ENCODE peak calls at places on chromosomes 1 and 21, in eight cellular contexts. One of them, this sample, is unnamed.
A peak's percentile ranks its signal among the peaks of the same experiment; 100 is the strongest.

GRCh38 chr1:66285618-66286270 is 248.2 kb upstream of the SGIP1 start:
- DNase-seq in pancreas: no peak
- DNase-seq in GM12892: no peak
- DNase-seq in fibroblast of mammary gland: no peak
- DNase-seq in mucosa of descending colon: no peak
- DNase-seq in naive thymus-derived CD4-positive, alpha-beta T cell: no peak
- DNase-seq in AG10803: no peak
- DNase-seq in left lung: no peak
- DNase-seq in this sample: no peak

GRCh38 chr1:225844236-225845061 is 34.5 kb downstream of the EPHX1 start:
- DNase-seq in pancreas: no peak
- DNase-seq in GM12892: no peak
- DNase-seq in fibroblast of mammary gland: no peak
- DNase-seq in mucosa of descending colon: no peak
- DNase-seq in naive thymus-derived CD4-positive, alpha-beta T cell: no peak
- DNase-seq in AG10803: no peak
- DNase-seq in left lung: no peak
- DNase-seq in this sample: no peak

GRCh38 chr1:11194407-11195176 is 5.4 kb downstream of the ANGPTL7 start:
- DNase-seq in pancreas: no peak
- DNase-seq in GM12892: no peak
- DNase-seq in fibroblast of mammary gland: no peak
- DNase-seq in mucosa of descending colon: no peak
- DNase-seq in naive thymus-derived CD4-positive, alpha-beta T cell: no peak
- DNase-seq in AG10803: no peak
- DNase-seq in left lung: no peak
- DNase-seq in this sample: no peak

GRCh38 chr1:200180821-200181220 is 153.3 kb downstream of the NR5A2 start:
- DNase-seq in pancreas: peak; percentile 48
- DNase-seq in GM12892: no peak
- DNase-seq in fibroblast of mammary gland: peak; percentile 90
- DNase-seq in mucosa of descending colon: peak; percentile 9
- DNase-seq in naive thymus-derived CD4-positive, alpha-beta T cell: no peak
- DNase-seq in AG10803: peak; percentile 63
- DNase-seq in left lung: no peak
- DNase-seq in this sample: peak; percentile 64

GRCh38 chr1:26602378-26602959 is 72.9 kb downstream of the RPS6KA1 start:
- DNase-seq in pancreas: peak; percentile 34
- DNase-seq in GM12892: no peak
- DNase-seq in fibroblast of mammary gland: peak; percentile 71
- DNase-seq in mucosa of descending colon: peak; percentile 84
- DNase-seq in naive thymus-derived CD4-positive, alpha-beta T cell: no peak
- DNase-seq in AG10803: peak; percentile 61
- DNase-seq in left lung: no peak
- DNase-seq in this sample: peak; percentile 63

GRCh38 chr1:10521537-10522157 is 46.9 kb downstream of the PEX14 start:
- DNase-seq in pancreas: no peak
- DNase-seq in GM12892: no peak
- DNase-seq in fibroblast of mammary gland: no peak
- DNase-seq in mucosa of descending colon: no peak
- DNase-seq in naive thymus-derived CD4-positive, alpha-beta T cell: no peak
- DNase-seq in AG10803: no peak
- DNase-seq in left lung: no peak
- DNase-seq in this sample: no peak

GRCh38 chr1:231376875-231377549 is 38.9 kb downstream of the SPRTN start:
- DNase-seq in pancreas: no peak
- DNase-seq in GM12892: no peak
- DNase-seq in fibroblast of mammary gland: no peak
- DNase-seq in mucosa of descending colon: no peak
- DNase-seq in naive thymus-derived CD4-positive, alpha-beta T cell: peak; percentile 29
- DNase-seq in AG10803: no peak
- DNase-seq in left lung: no peak
- DNase-seq in this sample: no peak

GRCh38 chr1:218499021-218499691 is 154.0 kb downstream of the TGFB2 start:
- DNase-seq in pancreas: no peak
- DNase-seq in GM12892: no peak
- DNase-seq in fibroblast of mammary gland: peak; percentile 73
- DNase-seq in mucosa of descending colon: no peak
- DNase-seq in naive thymus-derived CD4-positive, alpha-beta T cell: no peak
- DNase-seq in AG10803: peak; percentile 95
- DNase-seq in left lung: no peak
- DNase-seq in this sample: no peak

GRCh38 chr1:43271186-43272118 is 1.7 kb downstream of the TMEM125 start:
- DNase-seq in pancreas: peak; percentile 22
- DNase-seq in GM12892: no peak
- DNase-seq in fibroblast of mammary gland: peak; percentile 8
- DNase-seq in mucosa of descending colon: peak; percentile 18
- DNase-seq in naive thymus-derived CD4-positive, alpha-beta T cell: no peak
- DNase-seq in AG10803: no peak
- DNase-seq in left lung: no peak
- DNase-seq in this sample: no peak

GRCh38 chr1:230130172-230130944 is 63.3 kb downstream of the GALNT2 start:
- DNase-seq in pancreas: no peak
- DNase-seq in GM12892: no peak
- DNase-seq in fibroblast of mammary gland: no peak
- DNase-seq in mucosa of descending colon: no peak
- DNase-seq in naive thymus-derived CD4-positive, alpha-beta T cell: no peak
- DNase-seq in AG10803: no peak
- DNase-seq in left lung: no peak
- DNase-seq in this sample: no peak

GRCh38 chr1:66315675-66316074 is 218.3 kb upstream of the SGIP1 start:
- DNase-seq in pancreas: no peak
- DNase-seq in GM12892: no peak
- DNase-seq in fibroblast of mammary gland: peak; percentile 9
- DNase-seq in mucosa of descending colon: no peak
- DNase-seq in naive thymus-derived CD4-positive, alpha-beta T cell: no peak
- DNase-seq in AG10803: no peak
- DNase-seq in left lung: no peak
- DNase-seq in this sample: no peak

GRCh38 chr1:96843196-96843595 is 121.6 kb downstream of the PTBP2 start:
- DNase-seq in pancreas: no peak
- DNase-seq in GM12892: no peak
- DNase-seq in fibroblast of mammary gland: peak; percentile 61
- DNase-seq in mucosa of descending colon: no peak
- DNase-seq in naive thymus-derived CD4-positive, alpha-beta T cell: no peak
- DNase-seq in AG10803: peak; percentile 88
- DNase-seq in left lung: no peak
- DNase-seq in this sample: no peak

GRCh38 chr1:85465099-85465790 is at the start of gene DDAH1:
- DNase-seq in pancreas: peak; percentile 85
- DNase-seq in GM12892: peak; percentile 34
- DNase-seq in fibroblast of mammary gland: peak; percentile 50
- DNase-seq in mucosa of descending colon: peak; percentile 81
- DNase-seq in naive thymus-derived CD4-positive, alpha-beta T cell: peak; percentile 21
- DNase-seq in AG10803: peak; percentile 65
- DNase-seq in left lung: peak; percentile 77
- DNase-seq in this sample: peak; percentile 60

GRCh38 chr21:39799178-39799577 is 54.2 kb downstream of the IGSF5 start:
- DNase-seq in pancreas: no peak
- DNase-seq in GM12892: no peak
- DNase-seq in fibroblast of mammary gland: no peak
- DNase-seq in mucosa of descending colon: no peak
- DNase-seq in naive thymus-derived CD4-positive, alpha-beta T cell: no peak
- DNase-seq in AG10803: no peak
- DNase-seq in left lung: no peak
- DNase-seq in this sample: no peak

GRCh38 chr1:17585266-17585987 is 45.9 kb downstream of the ARHGEF10L start:
- DNase-seq in pancreas: no peak
- DNase-seq in GM12892: no peak
- DNase-seq in fibroblast of mammary gland: no peak
- DNase-seq in mucosa of descending colon: no peak
- DNase-seq in naive thymus-derived CD4-positive, alpha-beta T cell: no peak
- DNase-seq in AG10803: no peak
- DNase-seq in left lung: no peak
- DNase-seq in this sample: no peak

GRCh38 chr1:205248793-205249601 is 21.3 kb downstream of the TMCC2 start:
- DNase-seq in pancreas: peak; percentile 36
- DNase-seq in GM12892: no peak
- DNase-seq in fibroblast of mammary gland: no peak
- DNase-seq in mucosa of descending colon: peak; percentile 69
- DNase-seq in naive thymus-derived CD4-positive, alpha-beta T cell: no peak
- DNase-seq in AG10803: no peak
- DNase-seq in left lung: no peak
- DNase-seq in this sample: peak; percentile 52

GRCh38 chr1:218444588-218444987 is 99.5 kb downstream of the TGFB2 start:
- DNase-seq in pancreas: no peak
- DNase-seq in GM12892: no peak
- DNase-seq in fibroblast of mammary gland: no peak
- DNase-seq in mucosa of descending colon: no peak
- DNase-seq in naive thymus-derived CD4-positive, alpha-beta T cell: no peak
- DNase-seq in AG10803: no peak
- DNase-seq in left lung: no peak
- DNase-seq in this sample: no peak

GRCh38 chr1:182617075-182617429 is 12.9 kb upstream of the RGS16 start:
- DNase-seq in pancreas: no peak
- DNase-seq in GM12892: no peak
- DNase-seq in fibroblast of mammary gland: no peak
- DNase-seq in mucosa of descending colon: no peak
- DNase-seq in naive thymus-derived CD4-positive, alpha-beta T cell: no peak
- DNase-seq in AG10803: no peak
- DNase-seq in left lung: no peak
- DNase-seq in this sample: no peak

GRCh38 chr1:221865808-221866207 is 123.9 kb upstream of the DUSP10 start:
- DNase-seq in pancreas: no peak
- DNase-seq in GM12892: no peak
- DNase-seq in fibroblast of mammary gland: peak; percentile 98
- DNase-seq in mucosa of descending colon: no peak
- DNase-seq in naive thymus-derived CD4-positive, alpha-beta T cell: no peak
- DNase-seq in AG10803: peak; percentile 58
- DNase-seq in left lung: no peak
- DNase-seq in this sample: no peak

GRCh38 chr1:23198373-23198772 is 18.9 kb downstream of the HTR1D start:
- DNase-seq in pancreas: no peak
- DNase-seq in GM12892: no peak
- DNase-seq in fibroblast of mammary gland: peak; percentile 91
- DNase-seq in mucosa of descending colon: no peak
- DNase-seq in naive thymus-derived CD4-positive, alpha-beta T cell: no peak
- DNase-seq in AG10803: peak; percentile 98
- DNase-seq in left lung: no peak
- DNase-seq in this sample: no peak